ENCODE peak calls at places on chromosomes 12 and 14, in four cellular contexts. J is H9, U is endothelial cell of umbilical vein, F is GM23248. X is an unnamed sample.

GRCh38 chr12:126831115-126831514 is 1435.9 kb upstream of the TMEM132C start:
- DNase-seq in F (no peak), U (no peak), J (no peak), X (no peak)

GRCh38 chr12:28537474-28537873 is 347.2 kb downstream of the CCDC91 start:
- DNase-seq in F (peak), J (no peak), U (no peak), X (no peak)

GRCh38 chr12:62866451-62867082 is 68.4 kb downstream of the PPM1H start:
- DNase-seq in U (peak), J (peak), F (peak), X (no peak)

GRCh38 chr12:51388066-51388799 is 3.0 kb downstream of the GALNT6 start:
- DNase-seq in J (no peak), U (peak), F (peak), X (no peak)

GRCh38 chr12:13982010-13982409 is 608 bp upstream of the GRIN2B start:
- DNase-seq in J (peak), U (no peak), F (peak), X (no peak)

GRCh38 chr12:58961906-58962305 is 41.6 kb upstream of the LRIG3 start:
- DNase-seq in U (peak), J (no peak), F (no peak), X (no peak)

GRCh38 chr12:501722-502447 is 42.1 kb downstream of the B4GALNT3 start:
- DNase-seq in J (peak), F (no peak), U (no peak), X (no peak)

GRCh38 chr14:56339855-56340701 is 221.9 kb downstream of the PELI2 start:
- DNase-seq in F (peak), J (peak), U (peak), X (peak)

GRCh38 chr12:40104461-40105264 is 1.2 kb downstream of the SLC2A13 start:
- DNase-seq in U (no peak), F (no peak), J (no peak), X (no peak)

GRCh38 chr14:72472845-72473244 is 421.1 kb downstream of the DPF3 start:
- DNase-seq in F (peak), U (no peak), J (no peak), X (peak)

GRCh38 chr14:65211341-65211987 is 109.1 kb upstream of the MAX start:
- DNase-seq in F (peak), U (peak), J (no peak), X (no peak)

GRCh38 chr12:131511803-131512564 is 198.9 kb upstream of the SFSWAP start:
- DNase-seq in J (no peak), F (no peak), U (no peak), X (peak)

GRCh38 chr14:55772521-55772920 is 192.5 kb downstream of the KTN1 start:
- DNase-seq in F (no peak), U (no peak), J (no peak), X (no peak)

GRCh38 chr12:102970780-102971179 is 13.3 kb downstream of the ASCL1 start:
- DNase-seq in J (no peak), U (no peak), F (no peak), X (no peak)

GRCh38 chr12:4383304-4383865 is 3.9 kb upstream of the FGF23 start:
- DNase-seq in F (no peak), J (peak), U (no peak), X (peak)

GRCh38 chr14:94011795-94012194 is 14.3 kb upstream of the OTUB2 start:
- DNase-seq in U (no peak), J (no peak), F (peak), X (no peak)

GRCh38 chr12:75478395-75478794 is 2.2 kb upstream of the GLIPR1 start:
- DNase-seq in F (peak), J (no peak), U (no peak), X (peak)

GRCh38 chr14:77014004-77014604 is 14.4 kb downstream of the IRF2BPL start:
- DNase-seq in U (peak), F (no peak), J (no peak), X (no peak)

GRCh38 chr12:80714055-80714454 is 2.7 kb upstream of the MYF5 start:
- DNase-seq in F (no peak), J (peak), U (no peak), X (no peak)

GRCh38 chr14:74548881-74549280 is 55.3 kb downstream of the ISCA2 start:
- DNase-seq in J (no peak), F (peak), U (no peak), X (no peak)

GRCh38 chr14:70782361-70782760 is 27.0 kb downstream of the MAP3K9 start:
- DNase-seq in U (no peak), J (no peak), F (peak), X (no peak)

GRCh38 chr14:22819191-22819988 is 4.2 kb upstream of the SLC7A7 start:
- DNase-seq in J (peak), U (peak), F (peak), X (no peak)

GRCh38 chr12:89707992-89708792 is 446 bp downstream of the ATP2B1 start:
- DNase-seq in J (peak), U (peak), F (peak), X (peak)

GRCh38 chr12:2075558-2076195 is 22.9 kb downstream of the CACNA1C start:
- DNase-seq in U (no peak), J (no peak), F (no peak), X (no peak)

GRCh38 chr12:29241821-29242591 is 92.9 kb downstream of the FAR2 start:
- DNase-seq in J (no peak), F (peak), U (peak), X (no peak)

GRCh38 chr12:64825143-64826011 is 930 bp downstream of the TBC1D30 start:
- DNase-seq in U (no peak), F (no peak), J (peak), X (peak)

GRCh38 chr14:104181761-104182530 is 43.6 kb downstream of the KIF26A start:
- DNase-seq in J (no peak), U (no peak), F (no peak), X (no peak)

GRCh38 chr12:29889737-29890136 is 106.0 kb upstream of the TMTC1 start:
- DNase-seq in J (peak), F (peak), U (peak), X (peak)

GRCh38 chr12:53011889-53012288 is 5.6 kb downstream of the EIF4B start:
- DNase-seq in J (no peak), U (no peak), F (no peak), X (no peak)

GRCh38 chr12:77124767-77125166 is 59.4 kb upstream of the E2F7 start:
- DNase-seq in F (peak), U (no peak), J (no peak), X (no peak)

GRCh38 chr12:85834378-85834777 is 1.8 kb downstream of the RASSF9 start:
- DNase-seq in U (peak), J (no peak), F (peak), X (no peak)

GRCh38 chr12:13099066-13099909 is 4.2 kb downstream of the GSG1 start:
- DNase-seq in F (peak), J (no peak), U (peak), X (peak)

GRCh38 chr14:23438130-23438893 is 2.9 kb upstream of the MYH7 start:
- DNase-seq in F (no peak), U (no peak), J (peak), X (no peak)

GRCh38 chr12:88946377-88946997 is 366.2 kb upstream of the KITLG start:
- DNase-seq in J (no peak), U (peak), F (peak), X (no peak)

DNA sequence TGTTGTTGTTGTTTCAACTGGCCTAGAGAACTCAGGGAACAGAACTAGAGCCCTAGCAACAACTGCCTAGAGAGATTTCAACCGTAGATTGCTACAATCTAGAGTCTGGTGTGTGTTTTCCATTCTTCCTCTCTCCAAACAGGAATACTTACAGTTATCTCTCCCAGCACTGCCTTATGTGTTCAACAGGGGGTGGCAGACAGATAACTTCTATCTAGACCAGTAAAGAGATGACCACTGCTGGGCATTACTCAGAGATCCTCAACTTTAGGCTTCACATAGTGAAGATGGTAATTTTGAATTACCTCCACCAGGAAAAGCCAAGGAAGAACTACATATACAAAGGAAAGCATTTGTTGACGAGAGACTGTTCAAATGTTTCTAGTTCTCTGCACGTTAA is 4.8 kb downstream of the TXNDC16 start:
- DNase-seq in F (no peak), J (no peak), U (no peak), X (no peak)
- H3K9ac ChIP-seq in F (no peak), J (no peak), U (no peak), X (no peak)

DNA sequence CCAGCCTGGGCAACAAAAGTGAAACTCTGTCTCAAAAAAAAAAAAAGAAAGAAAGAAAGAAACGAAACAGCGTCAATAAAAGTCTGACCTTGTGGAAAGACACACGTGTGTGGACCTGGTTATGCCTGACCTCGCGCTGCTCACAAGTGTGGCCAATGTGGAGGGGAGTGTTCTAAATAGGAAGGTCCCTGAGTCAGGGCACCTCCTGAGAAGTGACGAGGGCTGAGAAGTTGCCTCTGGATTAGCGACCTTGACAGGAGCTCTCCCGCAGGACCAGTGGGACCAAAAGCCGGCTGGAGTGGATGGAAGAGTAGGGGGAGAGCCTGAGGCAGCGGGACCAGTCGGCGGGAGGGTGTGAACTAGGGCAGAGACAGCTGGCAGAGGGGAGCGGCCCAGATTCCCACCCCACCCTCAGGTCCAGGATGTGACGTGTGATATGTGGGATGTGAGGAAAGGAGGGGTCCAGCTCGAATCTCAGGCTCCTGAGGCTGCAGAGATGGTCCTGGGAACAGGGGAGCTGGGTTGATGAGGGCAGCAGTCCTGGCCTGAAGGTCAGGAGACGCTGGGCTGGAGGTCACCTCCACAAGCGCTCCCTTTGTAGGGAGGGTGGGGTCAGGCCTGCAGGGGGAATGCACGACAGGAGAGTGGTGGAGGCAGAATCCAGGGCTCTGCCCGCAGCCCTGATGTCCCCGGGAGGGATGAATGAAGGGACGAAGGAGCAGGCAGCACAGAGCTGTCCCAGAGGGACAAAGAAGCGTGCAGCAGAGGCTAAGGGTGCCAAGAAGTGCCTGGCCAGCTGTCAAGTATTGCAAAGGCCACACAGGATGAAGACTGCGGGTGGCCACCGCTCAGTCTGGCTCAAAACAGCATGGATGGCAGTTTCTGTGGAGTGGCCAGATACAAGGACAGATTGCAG is 24.8 kb upstream of the GPR68 start:
- DNase-seq in U (no peak), J (no peak), F (peak), X (no peak)
- H3K9ac ChIP-seq in U (no peak), J (no peak), F (peak), X (no peak)

GRCh38 chr14:91078095-91078737 is 17.8 kb upstream of the RPS6KA5 start:
- DNase-seq in U (no peak), F (no peak), J (no peak), X (no peak)
- H3K9ac ChIP-seq in U (no peak), F (no peak), J (no peak), X (no peak)

GRCh38 chr14:69072584-69072983 is 80.3 kb downstream of the DCAF5 start:
- DNase-seq in F (no peak), J (no peak), U (no peak), X (no peak)

GRCh38 chr14:69064596-69064995 is 85.5 kb upstream of the ACTN1 start:
- DNase-seq in F (no peak), J (no peak), U (no peak), X (no peak)

GRCh38 chr14:69069020-69069421 is 83.9 kb downstream of the DCAF5 start:
- DNase-seq in F (peak), J (no peak), U (peak), X (no peak)

DNA sequence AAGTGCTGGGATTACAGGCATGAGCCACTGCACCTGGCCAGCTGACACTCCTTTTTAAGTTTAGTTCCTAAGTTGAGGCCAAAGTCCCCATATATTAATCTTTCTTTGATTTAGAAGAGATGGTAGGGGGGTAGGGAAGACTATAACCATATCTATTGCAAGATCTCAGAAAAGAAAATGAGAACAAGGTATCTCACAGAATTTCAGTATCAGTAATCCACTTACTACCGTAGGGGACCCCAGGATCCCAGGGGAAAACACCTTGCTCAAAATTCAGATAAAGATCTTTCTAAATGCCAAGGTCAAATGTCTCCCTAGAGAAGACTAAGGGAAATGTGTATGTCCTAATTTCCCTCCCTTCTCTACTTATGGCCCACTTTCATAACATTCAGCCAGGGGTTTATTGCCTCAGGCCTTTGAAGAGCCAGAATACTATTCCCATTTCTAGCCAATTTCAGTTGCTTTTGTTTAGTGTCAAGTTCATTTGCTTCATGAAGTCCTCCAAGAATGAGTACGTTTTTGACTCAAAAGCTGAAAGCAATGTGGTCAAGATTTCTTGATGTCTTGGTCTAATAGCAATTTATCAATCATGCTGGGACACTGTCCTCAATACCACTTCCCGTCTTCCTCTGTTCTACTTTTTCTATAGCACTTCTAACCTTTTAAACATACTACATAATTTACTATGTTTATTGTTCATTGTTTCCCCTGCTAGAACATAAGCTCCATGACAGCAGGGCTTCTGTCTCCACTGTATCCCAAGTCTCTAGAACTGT is 86.3 kb downstream of the DCAF5 start:
- DNase-seq in F (no peak), J (no peak), U (no peak), X (no peak)
- H3K9ac ChIP-seq in F (no peak), J (no peak), U (no peak), X (no peak)

DNA sequence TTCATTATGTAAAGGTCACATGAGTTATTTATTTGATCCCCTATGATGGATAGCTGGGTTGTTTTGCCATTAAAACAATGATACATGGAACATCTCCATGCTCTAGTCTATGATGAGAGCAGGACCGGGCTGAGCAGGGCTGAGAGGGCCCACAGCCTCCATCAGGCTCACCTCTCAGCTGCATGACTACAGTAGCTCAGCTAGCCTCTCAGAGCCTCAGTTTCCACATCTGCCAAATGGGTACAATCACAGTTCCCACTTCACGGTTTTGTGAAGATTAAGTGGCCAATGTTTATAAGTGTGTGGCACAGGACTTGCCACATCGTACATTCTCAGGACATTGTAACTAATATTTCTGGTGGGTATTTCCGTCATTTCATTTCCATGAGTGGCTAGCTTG is 19.9 kb upstream of the MYL2 start:
- DNase-seq in J (peak), F (no peak), U (no peak), X (no peak)
- H3K9ac ChIP-seq in J (no peak), F (no peak), U (no peak), X (no peak)

DNA sequence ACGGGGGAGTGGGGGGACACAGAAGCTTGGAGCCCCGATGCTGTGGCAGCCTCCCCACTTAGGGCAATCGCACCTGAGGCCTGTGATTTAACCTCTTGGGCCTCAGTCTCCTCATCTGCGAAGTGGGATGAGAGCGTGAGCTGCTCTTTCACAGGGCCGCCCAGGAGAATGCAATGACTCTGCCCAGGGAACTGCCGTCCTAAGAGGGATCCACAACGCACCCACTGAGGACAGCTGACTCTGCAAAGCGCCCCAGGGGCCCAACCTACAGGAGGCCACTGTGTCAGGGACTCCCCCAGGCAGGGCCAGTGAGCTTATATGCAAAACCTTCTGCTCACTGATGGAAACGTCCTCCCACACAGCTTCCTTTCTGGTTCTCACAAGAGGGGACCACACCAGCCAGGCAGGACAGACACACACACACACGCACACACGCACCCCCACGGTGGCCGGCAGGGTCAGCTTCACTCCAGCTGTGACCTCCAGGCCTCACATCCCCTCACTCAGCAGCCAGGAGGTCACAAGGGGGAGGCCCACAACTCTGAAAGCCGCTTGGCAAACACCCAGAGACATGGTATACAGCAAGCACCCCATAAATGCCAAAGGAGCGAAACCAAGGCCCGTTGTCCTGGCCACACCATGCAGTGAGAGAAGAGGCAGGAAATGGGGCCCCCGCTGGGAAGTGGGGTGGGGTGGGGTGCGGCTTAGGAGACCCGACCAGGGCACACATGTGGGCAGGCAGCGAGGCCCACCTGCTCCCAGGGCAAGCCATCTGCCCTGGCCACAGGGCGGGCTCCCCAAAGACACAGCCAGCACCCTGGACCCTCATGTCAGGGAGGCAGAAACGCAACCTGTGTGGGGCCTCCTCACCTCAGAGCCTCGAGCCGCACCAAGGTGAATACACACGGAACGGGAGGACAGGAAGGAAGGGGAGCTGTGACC is 73.3 kb downstream of the NCOR2 start:
- DNase-seq in U (no peak), J (no peak), F (no peak), X (peak)
- H3K9ac ChIP-seq in U (no peak), J (no peak), F (no peak), X (peak)

GRCh38 chr12:122533841-122534240 is 6.8 kb downstream of the KNTC1 start:
- DNase-seq in F (peak), U (no peak), J (no peak), X (no peak)

GRCh38 chr12:122537021-122537420 is 10.0 kb downstream of the KNTC1 start:
- DNase-seq in F (no peak), U (no peak), J (no peak), X (no peak)

DNA sequence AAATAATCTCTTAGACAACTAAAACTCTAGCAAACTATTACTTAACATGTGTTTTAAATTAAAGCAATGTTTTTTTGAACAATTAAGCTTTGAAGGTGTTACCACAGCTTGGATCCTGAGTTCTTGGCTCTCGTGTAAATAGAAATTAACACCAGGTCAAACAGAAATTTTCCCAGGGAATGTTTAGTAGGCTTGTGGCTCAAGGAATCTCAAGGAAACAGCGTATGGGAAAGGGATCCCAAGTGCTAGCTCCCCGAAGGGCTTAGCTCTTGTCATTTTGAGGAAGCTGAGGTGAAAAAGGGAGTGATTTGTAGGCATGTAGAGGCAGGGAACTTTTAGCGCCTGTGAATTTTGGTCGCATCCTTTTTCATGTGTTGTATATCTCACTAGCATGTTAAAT is 11.4 kb downstream of the KNTC1 start:
- DNase-seq in F (no peak), J (no peak), U (no peak), X (no peak)
- H3K9ac ChIP-seq in F (no peak), J (no peak), U (no peak), X (no peak)

GRCh38 chr12:26725517-26725916 is 107.5 kb downstream of the ITPR2 start:
- DNase-seq in J (no peak), F (no peak), U (no peak), X (no peak)
- H3K9ac ChIP-seq in J (no peak), F (no peak), U (no peak), X (no peak)

GRCh38 chr14:52351561-52352491 is 37.7 kb downstream of the PTGER2 start:
- DNase-seq in J (no peak), U (no peak), F (peak), X (no peak)
- H3K9ac ChIP-seq in J (no peak), U (no peak), F (peak), X (no peak)

GRCh38 chr12:6928703-6929407 is 1.1 kb downstream of the ATN1 start:
- DNase-seq in J (no peak), F (peak), U (no peak), X (peak)
- H3K9ac ChIP-seq in J (peak), F (peak), U (peak), X (peak)

X was measured in Karpas-422.